ENCODE peak calls at places on chromosomes 11 and 22, in four cellular contexts. Y is cardiac fibroblast, R is astrocyte of the spinal cord, K is endothelial cell of umbilical vein. G is an unnamed sample.
A peak's percentile ranks its signal among the peaks of the same experiment; 100 is the strongest.

GRCh38 chr11:18721576-18722292 is 4.3 kb downstream of the IGSF22 start:
- DNase-seq in Y (peak; percentile 46), R (peak; percentile 31), K (peak; percentile 51), G (peak; percentile 40)

GRCh38 chr11:14413307-14414072 is 54.5 kb upstream of the RRAS2 start:
- DNase-seq in Y (peak; percentile 82), R (peak; percentile 58), K (no peak), G (no peak)

GRCh38 chr11:30465192-30465591 is 121.0 kb downstream of the MPPED2 start:
- DNase-seq in Y (no peak), R (no peak), K (no peak), G (no peak)

GRCh38 chr11:650482-650881 is 13.4 kb downstream of the DRD4 start:
- DNase-seq in Y (no peak), R (no peak), K (no peak), G (no peak)

GRCh38 chr11:1572200-1573076 is at the start of gene DUSP8:
- DNase-seq in Y (peak; percentile 80), R (peak; percentile 82), K (peak; percentile 80), G (peak; percentile 94)

GRCh38 chr11:69511358-69512015 is 30.0 kb downstream of the LINC01488 start:
- DNase-seq in Y (peak; percentile 63), R (peak; percentile 60), K (no peak), G (no peak)

GRCh38 chr11:125494987-125495725 is 909 bp downstream of the FEZ1 start:
- DNase-seq in Y (peak; percentile 49), R (peak; percentile 44), K (peak; percentile 61), G (peak; percentile 12)

GRCh38 chr22:29840498-29840897 is 2.4 kb upstream of the ASCC2 start:
- DNase-seq in Y (no peak), R (no peak), K (no peak), G (no peak)

GRCh38 chr22:44777364-44777756 is 25.0 kb downstream of the ARHGAP8 start:
- DNase-seq in Y (no peak), R (no peak), K (no peak), G (no peak)

GRCh38 chr22:41597635-41597953 is 8.0 kb upstream of the PMM1 start:
- DNase-seq in Y (no peak), R (no peak), K (no peak), G (no peak)

GRCh38 chr11:75339685-75340409 is 11.6 kb downstream of the ARRB1 start:
- DNase-seq in Y (peak; percentile 33), R (no peak), K (peak; percentile 72), G (peak; percentile 44)
- TF ChIP-seq CTCF in Y (no peak), R (no peak), K (no peak), G (no peak)

GRCh38 chr11:104879514-104880190 is 18.6 kb downstream of the CASP12 start:
- DNase-seq in Y (no peak), R (no peak), K (no peak), G (no peak)
- TF ChIP-seq CTCF in Y (no peak), R (no peak), K (no peak), G (no peak)

GRCh38 chr11:73467505-73467904 is 91.3 kb downstream of the RELT start:
- DNase-seq in Y (no peak), R (no peak), K (no peak), G (no peak)

GRCh38 chr11:73468590-73469161 is 92.5 kb downstream of the RELT start:
- DNase-seq in Y (no peak), R (no peak), K (no peak), G (no peak)

GRCh38 chr11:73465019-73465675 is 88.9 kb downstream of the RELT start:
- DNase-seq in Y (peak; percentile 32), R (no peak), K (no peak), G (no peak)

GRCh38 chr11:73464347-73464746 is 88.1 kb downstream of the RELT start:
- DNase-seq in Y (no peak), R (peak; percentile 26), K (no peak), G (no peak)

DNA sequence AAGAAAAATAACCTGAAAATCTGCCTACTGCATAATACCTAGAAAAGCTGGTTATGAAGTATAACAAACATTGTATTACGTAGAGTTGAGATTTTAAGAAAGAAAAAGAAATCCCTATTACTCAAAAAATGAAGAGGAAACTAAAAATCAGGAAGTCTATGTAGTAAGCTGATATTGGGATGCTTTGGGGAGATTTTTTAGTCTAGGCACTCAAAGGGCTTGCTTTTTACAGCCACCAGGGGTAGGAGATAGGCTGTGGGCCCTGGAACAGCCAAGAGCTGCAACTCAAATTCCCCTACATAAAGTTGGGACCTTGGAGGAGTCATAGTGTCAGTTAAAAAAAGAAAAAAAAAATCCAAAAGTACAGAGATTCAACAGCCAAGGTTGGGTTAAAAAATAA is 90.4 kb downstream of the RELT start:
- DNase-seq in Y (no peak), R (no peak), K (no peak), G (no peak)
- TF ChIP-seq CTCF in Y (no peak), R (no peak), K (no peak), G (no peak)

GRCh38 chr11:34263462-34264186 is 94.2 kb downstream of the ABTB2 start:
- DNase-seq in Y (peak; percentile 72), R (peak; percentile 92), K (no peak), G (peak; percentile 41)
- TF ChIP-seq CTCF in Y (no peak), R (no peak), K (no peak), G (no peak)

GRCh38 chr22:19841641-19842385 is 12.9 kb downstream of the GNB1L start:
- DNase-seq in Y (no peak), R (no peak), K (no peak), G (no peak)
- TF ChIP-seq CTCF in Y (no peak), R (no peak), K (no peak), G (no peak)

G was measured in heart right ventricle.